ENCODE peak calls at places on chromosomes 13 and 19, in four cellular contexts. P, B, V and F are unnamed samples.

GRCh38 chr19:57434386-57435061 is 601 bp upstream of the ZNF749 start:
- DNase-seq in B (no peak), P (peak), V (no peak), F (no peak)

GRCh38 chr13:51955281-51955771 is 55.9 kb downstream of the ATP7B start:
- DNase-seq in P (no peak), B (no peak), V (no peak), F (peak)

GRCh38 chr19:5753743-5754142 is 30.8 kb downstream of the PRR22 start:
- DNase-seq in P (no peak), B (no peak), V (no peak), F (no peak)

GRCh38 chr19:9936151-9937000 is at the start of gene OLFM2:
- DNase-seq in V (no peak), B (no peak), P (peak), F (no peak)

GRCh38 chr19:18861235-18861634 is 29.5 kb downstream of the UPF1 start:
- DNase-seq in V (no peak), B (no peak), P (no peak), F (no peak)

GRCh38 chr13:19622189-19622588 is 11.3 kb upstream of the MPHOSPH8 start:
- DNase-seq in B (no peak), V (no peak), P (no peak), F (no peak)

GRCh38 chr19:11964496-11964857 is 363 bp upstream of the ZNF763 start:
- DNase-seq in B (no peak), V (no peak), P (no peak), F (no peak)

GRCh38 chr19:15992014-15992413 is 43.2 kb downstream of the OR10H4 start:
- DNase-seq in V (no peak), B (no peak), P (no peak), F (no peak)

GRCh38 chr19:4988770-4989251 is 19.9 kb downstream of the KDM4B start:
- DNase-seq in B (no peak), P (no peak), V (peak), F (no peak)

GRCh38 chr19:3698386-3698950 is 1.8 kb downstream of the PIP5K1C start:
- DNase-seq in V (no peak), P (no peak), B (no peak), F (no peak)

GRCh38 chr19:47044946-47045866 is 3.2 kb downstream of the TMEM160 start:
- DNase-seq in V (no peak), P (peak), B (no peak), F (no peak)

GRCh38 chr19:3980353-3981251 is 4.7 kb downstream of the EEF2 start:
- DNase-seq in B (no peak), V (no peak), P (peak), F (no peak)

GRCh38 chr13:59476376-59476775 is 687.4 kb downstream of the DIAPH3 start:
- DNase-seq in P (no peak), B (no peak), V (no peak), F (no peak)

GRCh38 chr19:58021541-58022282 is 12.1 kb upstream of the ZSCAN1 start:
- DNase-seq in B (peak), P (peak), V (peak), F (no peak)

GRCh38 chr19:8569066-8569761 is 8.0 kb downstream of the MYO1F start:
- DNase-seq in V (peak), B (peak), P (no peak), F (peak)

GRCh38 chr19:55308281-55308680 is 16.9 kb downstream of the TMEM150B start:
- DNase-seq in P (no peak), B (no peak), V (no peak), F (no peak)

GRCh38 chr19:11324748-11325389 is 14.6 kb downstream of the RAB3D start:
- DNase-seq in P (no peak), B (no peak), V (no peak), F (no peak)

DNA sequence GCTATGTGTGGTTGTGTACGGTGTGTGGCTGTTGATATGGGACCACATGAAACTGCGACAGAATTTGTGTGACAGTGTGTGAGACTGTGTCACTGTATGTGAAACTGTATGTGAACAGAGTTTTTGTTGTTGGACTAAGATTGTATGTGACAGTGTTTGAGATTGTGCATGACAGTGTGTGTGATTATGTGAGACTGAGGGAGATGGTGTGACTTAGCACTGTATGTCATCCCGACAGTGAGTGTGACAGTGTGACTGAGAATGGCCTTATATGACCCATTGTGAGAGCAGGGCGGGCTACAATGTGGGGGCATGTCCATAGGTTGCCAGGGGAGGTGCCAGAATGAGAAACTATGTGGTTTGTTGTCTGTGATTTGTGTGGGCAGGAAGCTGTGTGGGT is 930 bp downstream of the ZNF583 start:
- DNase-seq in V (no peak), B (no peak), P (no peak), F (no peak)
- H3K9ac ChIP-seq in V (peak), B (no peak), P (no peak), F (no peak)

GRCh38 chr19:22831211-22831610 is 880 bp upstream of the ZNF723 start:
- DNase-seq in V (no peak), P (no peak), B (no peak), F (no peak)

GRCh38 chr19:22832031-22832762 is at the start of gene ZNF723:
- DNase-seq in P (no peak), V (no peak), B (no peak), F (no peak)
- TF ChIP-seq CTCF in P (no peak), V (no peak), B (no peak), F (no peak)

GRCh38 chr19:31164666-31165265 is 184.5 kb downstream of the TSHZ3 start:
- DNase-seq in P (peak), V (peak), B (no peak), F (no peak)
- H2AFZ ChIP-seq in P (no peak), V (peak), B (no peak), F (no peak)

GRCh38 chr13:113406321-113407102 is 42.6 kb upstream of the GRTP1 start:
- DNase-seq in V (peak), P (peak), B (no peak), F (no peak)
- H3K9ac ChIP-seq in V (no peak), P (no peak), B (no peak), F (no peak)